ENCODE peak calls at places on chromosome 11, in seven cellular contexts. V is activated CD4-positive, CD25-positive, alpha-beta regulatory T cell treated with anti-CD3 and anti-CD28 coated beads, Interleukin-2, amount 50 U/mL, for 72 hours; I is T follicular helper cell; Z is stimulated activated CD4-positive, alpha-beta T cell treated with anti-CD3 and anti-CD28 coated beads, Interleukin-2, amount 100 ng/mL, for 24 hours; T is RWPE1; R is Ammon's horn; U is iris pigment epithelial cell. S is an unnamed sample.

GRCh38 chr11:12280199-12280837 is 97.1 kb upstream of the PARVA start:
- DNase-seq in U (no peak), Z (no peak), R (no peak), T (no peak), V (no peak), I (no peak), S (no peak)

GRCh38 chr11:26649884-26650283 is 72.0 kb downstream of the SLC5A12 start:
- DNase-seq in U (peak; percentile 79), T (peak; percentile 55), V (no peak), I (no peak), R (peak; percentile 60), Z (no peak), S (peak; percentile 68)

GRCh38 chr11:74602637-74603591 is 10.5 kb downstream of the POLD3 start:
- DNase-seq in R (no peak), T (no peak), U (no peak), Z (no peak), I (no peak), V (no peak), S (no peak)

GRCh38 chr11:116229581-116229980 is 543.2 kb downstream of the BUD13 start:
- DNase-seq in T (no peak), Z (no peak), U (no peak), R (no peak), V (no peak), I (no peak), S (no peak)

GRCh38 chr11:64055077-64055476 is 19.3 kb downstream of the FLRT1 start:
- DNase-seq in V (no peak), T (no peak), Z (no peak), R (peak; percentile 47), U (no peak), I (no peak), S (no peak)

GRCh38 chr11:70915158-70915795 is 337.1 kb downstream of the SHANK2 start:
- DNase-seq in I (no peak), Z (no peak), R (peak; percentile 66), V (no peak), U (no peak), T (no peak), S (no peak)

GRCh38 chr11:15730617-15731385 is 616.1 kb downstream of the INSC start:
- DNase-seq in U (no peak), R (no peak), Z (no peak), I (no peak), T (no peak), V (no peak), S (no peak)

GRCh38 chr11:3043315-3043871 is 13.8 kb downstream of the CARS1 start:
- DNase-seq in V (no peak), R (peak; percentile 71), U (peak; percentile 46), I (no peak), Z (no peak), T (no peak), S (peak; percentile 76)

GRCh38 chr11:87035976-87036583 is 1.7 kb upstream of the TMEM135 start:
- DNase-seq in Z (no peak), T (no peak), V (no peak), U (no peak), R (no peak), I (no peak), S (peak; percentile 13)

GRCh38 chr11:63179446-63180068 is 35.5 kb upstream of the SLC22A24 start:
- DNase-seq in T (no peak), U (no peak), R (no peak), I (no peak), Z (no peak), V (no peak), S (no peak)

GRCh38 chr11:120334894-120335462 is 1.2 kb upstream of the ARHGEF12 start:
- DNase-seq in V (peak; percentile 39), U (peak; percentile 92), R (peak; percentile 86), I (peak; percentile 33), T (peak; percentile 59), Z (peak; percentile 73), S (peak; percentile 82)

GRCh38 chr11:30876656-30877371 is 290.7 kb upstream of the MPPED2 start:
- DNase-seq in R (no peak), V (no peak), T (no peak), I (no peak), U (peak; percentile 3), Z (no peak), S (no peak)

GRCh38 chr11:130145975-130146776 is 13.4 kb upstream of the ST14 start:
- DNase-seq in R (no peak), I (no peak), Z (no peak), T (peak; percentile 93), V (no peak), U (peak; percentile 19), S (peak; percentile 35)

GRCh38 chr11:10032991-10033390 is 261.0 kb downstream of the SBF2 start:
- DNase-seq in Z (no peak), V (no peak), R (no peak), I (no peak), U (no peak), T (peak; percentile 5), S (peak; percentile 24)

GRCh38 chr11:35295751-35296150 is 123.6 kb downstream of the SLC1A2 start:
- DNase-seq in V (no peak), R (no peak), I (no peak), T (no peak), Z (no peak), U (no peak), S (no peak)